ENCODE peak calls at places on chromosomes 5 and 9, in five cellular contexts. T is K562, K is GM23338, Z is hepatocyte, N is PC-9. L is an unnamed sample. For H3K36me3, the result is how much of the 10 kb centered on the place peaks cover.

GRCh38 chr9:123282343-123283047 is 14.1 kb upstream of the STRBP start:
- DNase-seq in T (no peak), K (no peak), Z (no peak), N (peak), L (peak)

GRCh38 chr5:82405618-82406199 is 127.6 kb upstream of the RPS23 start:
- DNase-seq in T (no peak), K (no peak), Z (no peak), N (peak), L (peak)

GRCh38 chr9:72037571-72037970 is 22.8 kb downstream of the C9orf57 start:
- DNase-seq in T (no peak), K (no peak), Z (no peak), N (no peak), L (no peak)

GRCh38 chr5:57805732-57806131 is 323.1 kb upstream of the ACTBL2 start:
- DNase-seq in T (no peak), K (no peak), Z (no peak), N (no peak), L (peak)

GRCh38 chr5:31469886-31470285 is 62.0 kb downstream of the DROSHA start:
- DNase-seq in T (no peak), K (no peak), Z (no peak), N (no peak), L (no peak)

GRCh38 chr9:135341612-135342169 is 137.9 kb upstream of the PPP1R26 start:
- DNase-seq in T (no peak), K (no peak), Z (no peak), N (no peak), L (no peak)

GRCh38 chr5:37120270-37120669 is 128.9 kb downstream of the CPLANE1 start:
- DNase-seq in T (no peak), K (no peak), Z (no peak), N (no peak), L (no peak)

GRCh38 chr5:1110260-1110929 is 1.5 kb downstream of the SLC12A7 start:
- DNase-seq in T (no peak), K (no peak), Z (no peak), N (peak), L (peak)

GRCh38 chr5:77168884-77169254 is 41.6 kb upstream of the PDE8B start:
- DNase-seq in T (peak), K (no peak), Z (peak), N (peak), L (peak)

GRCh38 chr9:79695531-79696218 is 123.9 kb downstream of the TLE4 start:
- DNase-seq in T (no peak), K (no peak), Z (no peak), N (no peak), L (no peak)

GRCh38 chr9:92564982-92565381 is 29.2 kb upstream of the ECM2 start:
- DNase-seq in T (no peak), K (no peak), Z (no peak), N (no peak), L (no peak)

GRCh38 chr9:32551491-32552049 is 557 bp upstream of the SMIM27 start:
- DNase-seq in T (peak), K (peak), Z (peak), N (no peak), L (peak)

GRCh38 chr9:112789493-112789892 is 38.9 kb downstream of the SNX30 start:
- DNase-seq in T (no peak), K (no peak), Z (no peak), N (no peak), L (no peak)

GRCh38 chr5:33118761-33119415 is 321.9 kb upstream of the TARS1 start:
- DNase-seq in T (no peak), K (no peak), Z (no peak), N (no peak), L (peak)

GRCh38 chr5:10289353-10289752 is 18.3 kb downstream of the CMBL start:
- DNase-seq in T (no peak), K (no peak), Z (no peak), N (peak), L (no peak)

GRCh38 chr9:13975628-13976250 is 338.2 kb downstream of the NFIB start:
- DNase-seq in T (no peak), K (no peak), Z (no peak), N (no peak), L (no peak)

GRCh38 chr9:89603629-89604462 is 966 bp upstream of the GADD45G start:
- DNase-seq in T (peak), K (peak), Z (peak), N (no peak), L (no peak)
- TF ChIP-seq EZH2 in T (no peak), K (no peak), Z (no peak), N (peak), L (no peak)

GRCh38 chr5:170795154-170795553 is 11.6 kb downstream of the GABRP start:
- DNase-seq in T (no peak), K (no peak), Z (no peak), N (no peak), L (no peak)

GRCh38 chr5:170788626-170789304 is 5.2 kb downstream of the GABRP start:
- DNase-seq in T (no peak), K (no peak), Z (no peak), N (no peak), L (no peak)

GRCh38 chr5:170787216-170787615 is 3.7 kb downstream of the GABRP start:
- DNase-seq in T (no peak), K (no peak), Z (no peak), N (no peak), L (no peak)

GRCh38 chr5:170791325-170791954 is 7.9 kb downstream of the GABRP start:
- DNase-seq in T (peak), K (peak), Z (peak), N (peak), L (peak)

DNA sequence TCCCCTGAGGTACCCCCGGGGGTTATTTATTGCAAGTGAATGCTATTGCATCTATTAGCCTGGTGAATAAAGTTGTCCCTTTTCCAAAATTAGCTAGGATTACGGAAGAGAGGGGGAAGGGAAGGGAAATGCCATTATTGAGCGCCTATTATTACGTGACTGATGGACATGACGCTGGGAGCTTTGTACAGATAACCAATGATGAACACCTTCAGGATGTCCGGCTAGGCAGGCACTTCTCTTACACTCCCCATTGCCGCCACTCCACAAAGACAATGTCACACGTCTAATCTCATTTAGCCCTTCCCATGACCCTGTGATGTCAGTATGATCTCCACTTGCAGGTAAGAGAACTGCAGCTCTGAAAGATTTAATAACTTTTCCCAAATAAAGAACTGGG is 9.4 kb downstream of the GABRP start:
- DNase-seq in T (no peak), K (no peak), Z (no peak), N (no peak), L (no peak)
- H3K36me3 ChIP-seq in T (under half), K (under half), Z (under half), N (under half), L (under half)

GRCh38 chr5:50967388-50968039 is 301.1 kb downstream of the PARP8 start:
- DNase-seq in T (no peak), K (peak), Z (peak), N (no peak), L (no peak)

GRCh38 chr5:50962934-50963646 is 296.7 kb downstream of the PARP8 start:
- DNase-seq in T (peak), K (peak), Z (peak), N (no peak), L (peak)

GRCh38 chr5:50966986-50967385 is 300.5 kb downstream of the PARP8 start:
- DNase-seq in T (no peak), K (peak), Z (peak), N (no peak), L (no peak)

GRCh38 chr5:50965621-50966362 is 299.4 kb downstream of the PARP8 start:
- DNase-seq in T (no peak), K (peak), Z (no peak), N (no peak), L (no peak)

DNA sequence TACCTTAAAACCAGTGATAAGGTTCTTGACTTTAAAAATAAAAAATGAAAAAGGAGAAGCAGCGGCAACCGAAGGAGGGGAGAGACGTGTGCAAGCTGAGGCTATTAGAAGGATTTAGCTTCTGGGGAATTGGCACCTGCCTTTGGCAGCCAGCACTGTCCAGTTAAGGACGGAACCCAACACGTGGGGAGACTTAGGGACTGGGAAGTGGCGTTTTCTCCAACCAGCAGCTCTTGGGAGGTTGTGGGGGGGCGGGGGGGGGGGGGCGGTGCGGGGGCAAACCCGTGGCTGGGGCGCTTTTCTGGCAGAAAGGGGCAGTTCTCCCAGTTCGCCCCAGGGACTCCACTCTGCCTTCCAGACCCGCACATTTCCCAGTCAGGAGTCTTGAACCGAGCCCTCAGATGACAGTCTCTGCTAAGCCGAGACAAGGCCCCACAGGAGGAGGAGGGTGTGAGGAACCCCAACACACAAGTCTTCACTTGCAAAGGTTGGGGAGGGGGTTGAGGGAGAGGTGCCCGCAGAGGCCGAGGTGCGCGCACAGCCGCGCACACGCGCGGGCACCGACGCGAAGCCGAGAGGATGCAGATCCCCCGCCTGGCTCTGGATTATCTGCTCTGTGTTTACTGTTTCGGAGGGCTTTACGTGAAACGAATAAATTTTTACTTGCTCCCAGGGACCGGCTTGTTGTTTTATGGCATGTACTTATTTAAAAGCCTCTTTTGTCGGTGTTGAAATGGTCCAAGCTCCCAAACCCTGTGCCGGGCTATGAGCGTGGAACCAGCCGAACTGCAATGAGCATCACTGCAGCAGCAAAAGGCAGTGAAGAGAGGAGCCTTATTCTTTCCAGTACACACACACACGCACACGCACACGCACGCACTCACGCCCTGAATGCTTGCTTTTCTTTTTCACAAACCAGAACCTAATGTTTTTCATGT is 297.5 kb downstream of the PARP8 start:
- DNase-seq in T (no peak), K (peak), Z (peak), N (no peak), L (no peak)
- TF ChIP-seq EZH2 in T (no peak), K (peak), Z (no peak), N (no peak), L (no peak)

GRCh38 chr9:110440161-110440560 is 102.5 kb upstream of the TXNDC8 start:
- DNase-seq in T (no peak), K (no peak), Z (no peak), N (no peak), L (peak)
- H3K36me3 ChIP-seq in T (under half), K (under half), Z (under half), N (under half), L (under half)

GRCh38 chr9:133614678-133615077 is 5.5 kb upstream of the FAM163B start:
- DNase-seq in T (no peak), K (no peak), Z (no peak), N (no peak), L (no peak)
- TF ChIP-seq EZH2 in T (no peak), K (no peak), Z (no peak), N (no peak), L (no peak)

DNA sequence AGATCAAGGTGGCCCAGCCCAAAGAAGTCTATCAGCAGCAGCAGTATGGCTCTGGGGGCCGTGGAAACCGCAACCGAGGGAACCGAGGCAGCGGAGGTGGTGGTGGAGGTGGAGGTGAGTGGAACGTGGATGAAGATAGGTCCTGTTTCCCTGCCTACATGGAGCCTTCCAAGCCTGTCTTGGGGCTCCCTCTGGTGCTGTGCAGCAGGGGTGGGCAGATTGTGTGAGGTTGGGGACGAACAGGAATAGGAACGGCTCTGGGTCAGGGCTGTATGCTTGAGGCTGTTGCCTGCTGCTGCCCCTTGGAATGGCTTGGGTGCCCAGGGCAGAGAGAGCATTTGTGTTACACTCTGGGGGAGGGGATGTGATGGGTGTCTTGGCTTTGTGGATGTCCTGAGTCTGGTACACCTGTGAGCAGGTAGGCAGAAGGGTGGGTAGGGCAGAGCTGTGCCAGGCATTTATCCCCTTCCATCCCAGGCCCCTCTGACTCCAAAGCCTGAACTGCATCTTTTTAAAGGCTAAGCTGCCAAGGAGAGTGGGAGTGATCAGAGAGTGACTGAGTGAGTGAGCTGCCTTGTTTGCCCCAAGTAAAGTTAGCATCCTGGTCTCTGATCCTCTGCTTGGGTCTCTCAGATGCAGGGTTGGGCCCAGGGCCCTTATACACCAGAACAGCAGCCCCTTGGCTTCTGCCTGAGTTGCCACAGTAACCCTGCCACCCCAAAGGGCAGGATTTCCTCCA is 5.2 kb downstream of the HNRNPAB start:
- DNase-seq in T (no peak), K (no peak), Z (no peak), N (no peak), L (no peak)
- H3K36me3 ChIP-seq in T (half or more), K (half or more), Z (under half), N (half or more), L (half or more)

DNA sequence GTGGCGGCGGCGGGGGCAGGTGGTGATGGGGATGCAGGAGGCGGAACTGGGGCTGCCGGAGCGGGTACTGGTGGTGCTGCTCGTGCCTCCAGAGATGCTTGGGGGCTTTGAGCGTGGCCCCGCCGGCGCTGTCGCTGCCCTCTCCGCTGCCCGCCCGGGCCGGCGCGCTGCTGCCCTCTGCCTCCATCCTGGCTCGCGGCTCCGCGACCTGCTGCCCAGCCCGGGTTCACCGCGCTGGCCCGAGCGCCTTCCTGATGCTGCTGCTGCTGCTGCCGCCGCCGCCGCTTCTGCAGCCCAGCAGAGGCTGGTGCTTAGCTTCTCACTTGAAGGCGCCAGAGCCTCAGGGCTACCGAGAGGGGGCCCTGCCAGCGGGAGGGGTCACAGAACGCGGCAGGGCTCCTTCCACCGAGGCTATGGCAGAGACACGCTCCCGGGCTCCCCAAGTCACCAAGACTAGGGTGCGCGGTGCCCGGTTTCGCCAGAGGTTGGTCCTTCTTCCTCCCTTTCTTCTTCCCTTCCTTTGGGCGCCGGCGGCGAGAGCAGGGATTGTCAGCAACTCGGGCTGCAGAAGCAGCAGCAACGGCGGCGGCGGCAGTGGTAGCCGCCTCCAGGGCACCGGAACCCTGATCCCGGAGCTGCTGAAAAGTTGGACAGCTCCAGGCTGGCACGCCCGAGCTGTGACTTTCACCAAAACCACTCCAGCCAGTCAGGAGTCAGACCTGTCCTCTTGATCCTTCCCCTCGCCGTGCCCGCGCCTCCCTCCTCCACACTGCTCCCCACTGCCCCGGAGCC is at the start of gene PDE4D:
- DNase-seq in T (no peak), K (peak), Z (peak), N (no peak), L (peak)
- TF ChIP-seq EZH2 in T (no peak), K (peak), Z (peak), N (no peak), L (no peak)

GRCh38 chr5:95935553-95936100 is 26.0 kb downstream of the ELL2 start:
- DNase-seq in T (no peak), K (no peak), Z (no peak), N (no peak), L (no peak)
- H3K36me3 ChIP-seq in T (under half), K (under half), Z (under half), N (under half), L (under half)

GRCh38 chr5:79689541-79690466 is at the start of gene CMYA5:
- DNase-seq in T (no peak), K (peak), Z (peak), N (no peak), L (no peak)
- TF ChIP-seq EZH2 in T (no peak), K (no peak), Z (no peak), N (no peak), L (no peak)

L was measured in PC-3.